ENCODE peak calls at places on chromosomes 12 and 14, in six cellular contexts. Y is lower lobe of right lung, P is GM10248, D is right lobe of liver, A is NB4, H is brain microvascular endothelial cell. U is an unnamed sample.

GRCh38 chr12:5512585-5512970 is 80.7 kb downstream of the NTF3 start:
- DNase-seq in D (no peak), H (no peak), P (no peak), Y (no peak), A (no peak), U (no peak)

GRCh38 chr14:99603471-99603933 is 505 bp downstream of the CCDC85C start:
- DNase-seq in D (peak), A (peak), Y (no peak), P (no peak), H (no peak), U (no peak)

GRCh38 chr12:30515351-30515750 is 180.3 kb downstream of the IPO8 start:
- DNase-seq in Y (no peak), P (no peak), A (peak), H (no peak), D (no peak), U (no peak)

GRCh38 chr14:54396493-54397335 is at the start of gene CDKN3:
- DNase-seq in P (peak), H (peak), A (peak), D (peak), Y (peak), U (peak)

GRCh38 chr12:30792648-30793499 is 38.1 kb upstream of the CAPRIN2 start:
- DNase-seq in H (peak), D (no peak), A (no peak), P (no peak), Y (no peak), U (no peak)

GRCh38 chr14:56138987-56139386 is 20.8 kb downstream of the PELI2 start:
- DNase-seq in H (no peak), P (no peak), D (no peak), Y (no peak), A (no peak), U (no peak)

GRCh38 chr12:89551747-89552146 is 25.9 kb upstream of the POC1B start:
- DNase-seq in A (peak), Y (no peak), D (no peak), P (no peak), H (no peak), U (no peak)

GRCh38 chr14:56181666-56182065 is 63.5 kb downstream of the PELI2 start:
- DNase-seq in H (no peak), A (no peak), D (peak), P (no peak), Y (no peak), U (no peak)

GRCh38 chr12:98470469-98471082 is 44.8 kb upstream of the TMPO start:
- DNase-seq in Y (no peak), P (no peak), A (peak), H (no peak), D (no peak), U (no peak)

GRCh38 chr12:113613414-113613813 is 141.7 kb upstream of the LHX5 start:
- DNase-seq in P (no peak), Y (no peak), H (no peak), D (no peak), A (no peak), U (no peak)

GRCh38 chr12:116055895-116056607 is 221.4 kb downstream of the MED13L start:
- DNase-seq in P (no peak), Y (no peak), H (no peak), D (no peak), A (no peak), U (no peak)

GRCh38 chr12:92995258-92995905 is 66.3 kb upstream of the EEA1 start:
- DNase-seq in P (peak), A (no peak), Y (no peak), D (no peak), H (no peak), U (no peak)

GRCh38 chr12:131033486-131033885 is 79.8 kb downstream of the ADGRD1 start:
- DNase-seq in D (no peak), A (no peak), P (no peak), H (no peak), Y (no peak), U (no peak)

GRCh38 chr12:7834701-7835100 is 38.0 kb downstream of the SLC2A14 start:
- DNase-seq in H (no peak), A (no peak), P (no peak), D (no peak), Y (no peak), U (no peak)

GRCh38 chr12:131941987-131942341 is 7.8 kb upstream of the EP400 start:
- DNase-seq in Y (peak), H (no peak), P (no peak), A (no peak), D (no peak), U (no peak)

GRCh38 chr12:26614217-26614616 is 218.8 kb downstream of the ITPR2 start:
- DNase-seq in H (no peak), D (no peak), Y (no peak), P (peak), A (peak), U (no peak)

GRCh38 chr14:34331728-34332623 is 130.1 kb downstream of the SPTSSA start:
- DNase-seq in H (peak), A (peak), P (peak), Y (peak), D (peak), U (no peak)

GRCh38 chr12:110100315-110100970 is 23.7 kb upstream of the IFT81 start:
- DNase-seq in P (peak), D (no peak), H (peak), Y (peak), A (peak), U (peak)

GRCh38 chr12:49626169-49626835 is 2.9 kb downstream of the PRPF40B start:
- DNase-seq in D (no peak), H (no peak), P (no peak), A (no peak), Y (no peak), U (no peak)

GRCh38 chr12:49621651-49622500 is 1.5 kb upstream of the PRPF40B start:
- DNase-seq in A (peak), H (no peak), D (no peak), P (no peak), Y (no peak), U (no peak)

GRCh38 chr12:49622501-49623141 is 740 bp upstream of the PRPF40B start:
- DNase-seq in A (peak), D (no peak), P (peak), Y (no peak), H (no peak), U (no peak)

GRCh38 chr12:49624919-49625577 is 1.7 kb downstream of the PRPF40B start:
- DNase-seq in Y (no peak), D (no peak), P (no peak), H (no peak), A (no peak), U (no peak)

GRCh38 chr12:49623142-49623899 is at the start of gene PRPF40B:
- DNase-seq in H (peak), P (peak), A (peak), Y (peak), D (peak), U (peak)
- TF ChIP-seq CTCF in H (peak), P (peak), A (peak), Y (peak), D (peak), U (peak)

GRCh38 chr14:76948213-76948947 is 80.1 kb downstream of the IRF2BPL start:
- DNase-seq in D (peak), P (no peak), H (no peak), A (no peak), Y (peak), U (no peak)

GRCh38 chr14:76948976-76949375 is 79.5 kb downstream of the IRF2BPL start:
- DNase-seq in P (no peak), A (no peak), H (no peak), D (no peak), Y (no peak), U (no peak)

GRCh38 chr14:76947078-76947837 is 81.2 kb downstream of the IRF2BPL start:
- DNase-seq in Y (peak), H (peak), P (peak), D (peak), A (peak), U (peak)

GRCh38 chr14:76947838-76948184 is 80.7 kb downstream of the IRF2BPL start:
- DNase-seq in D (no peak), P (no peak), A (no peak), H (no peak), Y (no peak), U (no peak)

GRCh38 chr14:76946753-76947077 is 81.8 kb downstream of the IRF2BPL start:
- DNase-seq in A (no peak), Y (no peak), H (no peak), P (no peak), D (no peak), U (no peak)
- TF ChIP-seq CTCF in A (no peak), Y (no peak), H (no peak), P (no peak), D (no peak), U (no peak)

DNA sequence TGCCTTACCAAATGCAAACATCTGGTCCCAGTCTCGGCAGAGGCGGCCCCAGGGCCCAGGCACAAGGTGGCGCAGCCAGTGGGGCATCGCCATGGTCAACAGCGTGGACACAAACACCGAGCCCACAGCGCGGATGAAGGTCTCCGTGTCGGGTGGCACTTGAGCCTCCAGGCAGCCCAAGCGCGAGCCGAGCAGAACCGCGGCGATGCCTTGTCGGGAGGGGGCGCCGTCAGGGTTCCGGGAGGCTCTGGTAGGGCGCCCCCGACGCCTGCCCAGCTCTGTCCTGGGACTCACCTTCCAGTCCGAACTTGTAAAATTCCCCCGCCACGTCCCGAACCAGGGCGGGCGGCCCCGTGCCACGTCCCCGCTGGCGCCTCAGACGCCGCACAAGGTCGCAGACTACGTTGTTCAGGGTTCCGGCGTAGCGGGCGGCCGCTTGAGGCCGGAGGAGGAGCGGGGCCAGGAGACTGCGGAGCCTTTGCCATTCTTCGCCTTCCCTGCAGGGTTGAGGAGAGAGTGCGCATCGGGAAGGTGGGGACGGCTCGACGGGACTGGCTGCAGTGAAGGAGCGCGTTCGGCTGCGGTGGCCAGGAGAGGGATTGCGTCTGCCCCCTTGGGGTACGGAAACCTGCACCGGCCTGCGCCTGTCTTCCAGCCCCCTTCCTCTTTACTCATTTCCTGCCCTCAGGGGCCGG is 1.7 kb downstream of the CYP27B1 start:
- DNase-seq in H (no peak), Y (peak), A (peak), D (peak), P (peak), U (no peak)
- TF ChIP-seq CTCF in H (peak), Y (peak), A (peak), D (peak), P (peak), U (peak)

GRCh38 chr12:96327346-96327745 is 72.9 kb downstream of the CDK17 start:
- DNase-seq in Y (no peak), P (peak), A (no peak), H (no peak), D (no peak), U (no peak)

GRCh38 chr12:96329018-96329417 is 71.2 kb downstream of the CDK17 start:
- DNase-seq in D (no peak), Y (no peak), P (no peak), H (no peak), A (no peak), U (no peak)

GRCh38 chr12:96326628-96327227 is 73.5 kb downstream of the CDK17 start:
- DNase-seq in A (no peak), P (no peak), D (no peak), Y (no peak), H (no peak), U (no peak)

GRCh38 chr12:96329545-96329944 is 70.7 kb downstream of the CDK17 start:
- DNase-seq in P (no peak), A (peak), H (no peak), Y (no peak), D (no peak), U (no peak)

GRCh38 chr12:96327889-96328288 is 72.3 kb downstream of the CDK17 start:
- DNase-seq in A (no peak), P (no peak), Y (no peak), H (no peak), D (no peak), U (no peak)
- TF ChIP-seq CTCF in A (no peak), P (peak), Y (no peak), H (no peak), D (no peak), U (no peak)

DNA sequence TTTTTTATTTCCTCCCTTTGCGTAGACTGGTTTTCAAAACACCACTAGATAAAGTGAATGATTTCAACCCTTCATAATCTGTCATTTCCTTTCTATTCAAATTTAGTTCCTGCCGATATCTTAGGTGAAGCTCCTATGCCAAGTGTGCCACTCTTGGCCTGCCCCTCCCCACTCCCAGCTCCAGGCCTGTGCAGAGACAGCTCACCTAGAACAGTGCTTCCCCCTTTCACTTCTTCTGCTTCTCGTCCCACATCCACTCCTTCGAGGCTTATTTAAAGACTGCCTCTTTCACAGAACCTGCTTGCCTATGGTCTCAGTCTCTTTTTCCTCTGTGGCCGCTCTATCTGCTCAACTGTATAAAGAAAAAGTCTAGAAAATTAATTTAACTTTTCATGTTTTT is 473.8 kb downstream of the RAD51B start:
- DNase-seq in P (peak), H (no peak), D (no peak), A (no peak), Y (no peak), U (no peak)
- TF ChIP-seq CTCF in P (no peak), H (no peak), D (no peak), A (no peak), Y (no peak), U (no peak)

DNA sequence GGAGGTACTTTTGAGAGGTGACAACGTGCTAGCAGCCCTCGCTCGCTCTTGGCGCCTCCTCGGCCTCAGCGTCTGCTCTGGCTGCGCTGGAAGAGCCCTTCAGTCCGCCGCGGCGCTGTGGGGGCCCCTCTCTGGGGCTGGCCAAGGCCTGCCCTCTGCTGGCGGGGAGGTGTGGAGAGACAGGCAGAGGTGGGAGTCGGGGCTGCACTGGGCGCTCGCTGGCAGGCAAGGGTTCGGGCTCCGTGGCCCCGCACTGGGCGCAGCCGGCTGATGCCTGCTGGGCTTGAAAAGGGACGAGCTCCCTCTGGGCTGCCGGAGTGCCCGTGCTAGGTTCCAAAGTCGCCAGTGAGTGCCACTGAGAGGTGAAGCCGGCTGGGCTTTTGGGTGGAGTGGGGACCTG is 580.0 kb downstream of the DIO2 start:
- DNase-seq in A (no peak), D (no peak), P (no peak), H (no peak), Y (no peak), U (no peak)
- TF ChIP-seq CTCF in A (no peak), D (no peak), P (no peak), H (no peak), Y (no peak), U (no peak)

GRCh38 chr14:22220427-22220826 is 368.6 kb downstream of the DAD1 start:
- DNase-seq in A (no peak), D (no peak), P (no peak), Y (no peak), H (no peak), U (no peak)
- TF ChIP-seq CTCF in A (no peak), D (no peak), P (no peak), Y (no peak), H (peak), U (no peak)

DNA sequence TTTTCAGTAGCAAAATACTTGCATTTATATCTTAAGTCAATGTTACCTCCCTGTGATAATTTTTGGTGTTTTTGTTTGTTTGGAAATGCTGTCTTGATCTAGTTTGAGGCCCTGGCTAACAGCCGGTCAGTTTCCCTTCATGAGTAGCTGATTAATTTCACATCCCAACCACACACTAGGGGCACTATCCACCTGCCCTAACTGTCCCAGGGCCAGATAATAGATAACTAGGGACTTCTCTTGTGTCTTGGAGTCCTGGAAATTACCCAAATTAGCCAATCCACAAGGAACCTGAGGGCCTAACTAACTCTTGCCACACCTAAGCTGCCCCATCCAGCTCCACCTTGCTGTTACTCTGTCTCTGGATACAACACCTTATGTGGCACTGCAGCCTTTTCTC is 399.9 kb downstream of the FOXG1 start:
- DNase-seq in P (no peak), A (no peak), Y (no peak), H (no peak), D (no peak), U (no peak)
- TF ChIP-seq CTCF in P (no peak), A (no peak), Y (no peak), H (peak), D (no peak), U (no peak)